ENCODE peak calls at places on chromosomes 7 and 10, in four cellular contexts. Q, G, S and Y are unnamed samples.
A peak's percentile ranks its signal among the peaks of the same experiment; 100 is the strongest.

GRCh38 chr7:8051998-8052397 is 83.4 kb downstream of the GLCCI1 start:
- DNase-seq in Q (peak; percentile 2), G (no peak), S (no peak), Y (no peak)

GRCh38 chr10:91924212-91925021 is 847 bp downstream of the BTAF1 start:
- DNase-seq in Q (peak; percentile 62), G (peak; percentile 12), S (no peak), Y (no peak)

GRCh38 chr7:80942261-80943041 is 23.6 kb upstream of the SEMA3C start:
- DNase-seq in Q (peak; percentile 21), G (peak; percentile 98), S (peak; percentile 81), Y (no peak)

GRCh38 chr10:123135415-123136141 is at the start of gene HMX3:
- DNase-seq in Q (peak; percentile 85), G (no peak), S (no peak), Y (no peak)

GRCh38 chr7:45184326-45185027 is 26.9 kb downstream of the RAMP3 start:
- DNase-seq in Q (no peak), G (no peak), S (no peak), Y (no peak)

GRCh38 chr7:84904561-84904960 is 282.3 kb downstream of the SEMA3D start:
- DNase-seq in Q (no peak), G (no peak), S (no peak), Y (no peak)

GRCh38 chr10:49281461-49281860 is 17.5 kb upstream of the C10orf71 start:
- DNase-seq in Q (peak; percentile 78), G (no peak), S (no peak), Y (no peak)

GRCh38 chr10:79049931-79050895 is 18.6 kb upstream of the ZMIZ1 start:
- DNase-seq in Q (no peak), G (peak; percentile 22), S (no peak), Y (no peak)

GRCh38 chr10:30553625-30554442 is 75.7 kb downstream of the LYZL2 start:
- DNase-seq in Q (peak; percentile 85), G (no peak), S (peak; percentile 21), Y (no peak)

GRCh38 chr10:85611746-85612377 is 754.7 kb downstream of the GRID1 start:
- DNase-seq in Q (no peak), G (no peak), S (no peak), Y (no peak)

GRCh38 chr10:30847642-30848041 is 184.0 kb downstream of the ZNF438 start:
- DNase-seq in Q (no peak), G (no peak), S (no peak), Y (no peak)

GRCh38 chr10:73915206-73915851 is 4.4 kb downstream of the PLAU start:
- DNase-seq in Q (no peak), G (no peak), S (no peak), Y (no peak)

GRCh38 chr7:34138483-34138882 is 233.1 kb downstream of the BMPER start:
- DNase-seq in Q (peak; percentile 27), G (no peak), S (no peak), Y (no peak)

GRCh38 chr10:26198119-26198518 is 18.5 kb upstream of the GAD2 start:
- DNase-seq in Q (no peak), G (no peak), S (no peak), Y (no peak)

GRCh38 chr7:2812119-2812487 is 32.0 kb downstream of the GNA12 start:
- DNase-seq in Q (no peak), G (peak; percentile 68), S (no peak), Y (no peak)

GRCh38 chr7:108002726-108003590 is at the start of gene LAMB1:
- DNase-seq in Q (peak; percentile 87), G (peak; percentile 72), S (peak; percentile 89), Y (no peak)

GRCh38 chr10:62613429-62613828 is 191.1 kb upstream of the ADO start:
- DNase-seq in Q (no peak), G (peak; percentile 65), S (no peak), Y (no peak)

GRCh38 chr7:92735707-92736106 is 100.7 kb downstream of the CDK6 start:
- DNase-seq in Q (no peak), G (peak; percentile 81), S (no peak), Y (no peak)

GRCh38 chr7:50265968-50266694 is 38.4 kb upstream of the IKZF1 start:
- DNase-seq in Q (no peak), G (no peak), S (no peak), Y (peak; percentile 77)

GRCh38 chr10:8992009-8992408 is 937.5 kb downstream of the GATA3 start:
- DNase-seq in Q (no peak), G (no peak), S (no peak), Y (no peak)

GRCh38 chr10:103394180-103394579 is 2.1 kb downstream of the ATP5MK start:
- DNase-seq in Q (no peak), G (peak; percentile 30), S (no peak), Y (no peak)

GRCh38 chr7:135980665-135981180 is 3.6 kb upstream of the MTPN start:
- DNase-seq in Q (no peak), G (peak; percentile 80), S (peak; percentile 58), Y (peak; percentile 77)

GRCh38 chr7:151506901-151507382 is 12.8 kb downstream of the RHEB start:
- DNase-seq in Q (no peak), G (no peak), S (no peak), Y (no peak)

GRCh38 chr10:121311812-121312443 is 286.3 kb downstream of the FGFR2 start:
- DNase-seq in Q (peak; percentile 36), G (no peak), S (no peak), Y (no peak)

GRCh38 chr7:132354527-132354926 is 221.7 kb downstream of the PLXNA4 start:
- DNase-seq in Q (no peak), G (no peak), S (no peak), Y (no peak)

GRCh38 chr7:97215556-97215955 is 98.1 kb downstream of the SDHAF3 start:
- DNase-seq in Q (peak; percentile 16), G (no peak), S (no peak), Y (no peak)

GRCh38 chr10:101145750-101146391 is 14.8 kb downstream of the TLX1 start:
- DNase-seq in Q (no peak), G (no peak), S (no peak), Y (no peak)

GRCh38 chr10:60086421-60086820 is 180.1 kb upstream of the CCDC6 start:
- DNase-seq in Q (no peak), G (no peak), S (no peak), Y (no peak)

GRCh38 chr10:23186178-23186577 is 5.9 kb upstream of the PTF1A start:
- DNase-seq in Q (no peak), G (no peak), S (no peak), Y (no peak)
- TF ChIP-seq EZH2 in Q (no peak), G (no peak), S (no peak), Y (no peak)

DNA sequence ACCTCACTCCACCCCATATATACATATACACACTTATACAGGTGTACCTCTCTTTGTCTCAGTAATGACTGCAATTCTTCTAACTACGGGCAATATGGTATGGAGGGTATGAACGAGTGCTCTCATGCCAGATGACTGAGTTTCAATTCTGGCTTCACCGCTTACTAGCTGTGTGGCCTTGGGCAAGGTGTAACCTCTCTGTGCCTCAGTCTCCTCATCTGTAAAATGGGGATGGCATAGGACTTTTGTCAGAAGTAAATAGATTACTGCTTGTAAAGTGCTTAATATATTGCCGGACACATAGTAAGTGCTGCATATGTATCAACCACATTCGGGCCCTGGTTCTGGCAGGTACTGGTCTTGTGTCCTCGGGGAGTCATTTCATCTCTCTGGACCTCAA is 60.1 kb upstream of the IFRD1 start:
- DNase-seq in Q (no peak), G (no peak), S (no peak), Y (no peak)
- TF ChIP-seq CTCF in Q (no peak), G (no peak), S (no peak), Y (no peak)

DNA sequence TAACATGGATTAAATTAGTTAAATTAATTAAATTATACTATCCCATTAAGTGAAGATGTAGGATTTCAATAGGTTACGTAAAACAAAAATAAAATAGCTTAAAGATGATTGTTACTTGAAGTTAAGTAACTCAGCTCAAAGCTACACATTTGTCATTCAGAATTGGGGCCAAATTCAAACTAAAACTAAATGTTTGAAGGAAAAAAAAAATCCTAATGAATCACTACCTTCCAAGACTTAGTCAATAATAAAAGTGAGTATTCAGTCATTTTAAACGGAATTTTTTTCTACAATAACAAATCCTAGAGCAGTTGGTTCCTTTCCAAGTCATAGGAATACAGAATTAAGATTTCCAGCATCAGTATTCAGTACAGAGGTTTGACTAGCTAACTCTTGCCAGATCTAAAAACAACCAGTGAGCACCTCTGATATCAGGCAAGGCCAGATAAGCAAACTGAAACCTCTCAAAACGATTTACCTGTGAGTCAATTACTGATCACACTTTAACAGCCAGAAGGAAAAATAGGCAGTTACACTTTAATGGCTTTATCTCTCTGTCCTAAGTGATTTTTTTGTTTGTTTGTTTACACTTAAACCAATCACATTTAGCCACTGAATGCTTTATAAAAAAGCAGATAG is 669.8 kb upstream of the ANKRD30A start:
- DNase-seq in Q (no peak), G (no peak), S (no peak), Y (no peak)
- TF ChIP-seq EZH2 in Q (no peak), G (no peak), S (no peak), Y (no peak)

DNA sequence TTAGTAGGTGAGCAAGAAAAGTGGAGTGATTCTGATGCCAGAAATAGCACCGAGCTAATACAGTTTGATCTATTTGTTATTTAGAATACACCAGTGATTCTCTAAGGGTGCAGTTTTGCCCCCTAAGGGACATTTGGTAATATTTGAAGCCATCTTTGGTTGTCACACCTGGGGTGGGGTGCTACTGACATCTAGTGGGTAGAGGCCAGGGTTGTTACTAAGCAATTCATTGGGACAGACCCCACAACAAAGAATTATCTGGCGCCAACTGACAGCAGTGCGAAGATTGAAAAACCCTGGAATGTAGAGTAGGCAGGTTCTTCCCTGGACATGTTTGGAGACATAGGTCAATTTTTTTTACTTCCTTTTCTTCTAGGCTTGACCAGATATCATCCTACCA is 14.6 kb downstream of the PALS2 start:
- DNase-seq in Q (peak; percentile 82), G (no peak), S (no peak), Y (peak; percentile 52)
- TF ChIP-seq CTCF in Q (peak; percentile 92), G (peak; percentile 15), S (peak; percentile 63), Y (peak; percentile 67)

GRCh38 chr7:57867884-57868701 is 418.1 kb downstream of the ZNF716 start:
- DNase-seq in Q (no peak), G (no peak), S (no peak), Y (no peak)
- TF ChIP-seq EZH2 in Q (no peak), G (no peak), S (no peak), Y (no peak)

GRCh38 chr10:70348228-70348850 is 34.1 kb downstream of the LRRC20 start:
- DNase-seq in Q (peak; percentile 77), G (no peak), S (peak; percentile 42), Y (peak; percentile 52)
- TF ChIP-seq CTCF in Q (peak; percentile 82), G (peak; percentile 55), S (peak; percentile 67), Y (peak; percentile 69)

DNA sequence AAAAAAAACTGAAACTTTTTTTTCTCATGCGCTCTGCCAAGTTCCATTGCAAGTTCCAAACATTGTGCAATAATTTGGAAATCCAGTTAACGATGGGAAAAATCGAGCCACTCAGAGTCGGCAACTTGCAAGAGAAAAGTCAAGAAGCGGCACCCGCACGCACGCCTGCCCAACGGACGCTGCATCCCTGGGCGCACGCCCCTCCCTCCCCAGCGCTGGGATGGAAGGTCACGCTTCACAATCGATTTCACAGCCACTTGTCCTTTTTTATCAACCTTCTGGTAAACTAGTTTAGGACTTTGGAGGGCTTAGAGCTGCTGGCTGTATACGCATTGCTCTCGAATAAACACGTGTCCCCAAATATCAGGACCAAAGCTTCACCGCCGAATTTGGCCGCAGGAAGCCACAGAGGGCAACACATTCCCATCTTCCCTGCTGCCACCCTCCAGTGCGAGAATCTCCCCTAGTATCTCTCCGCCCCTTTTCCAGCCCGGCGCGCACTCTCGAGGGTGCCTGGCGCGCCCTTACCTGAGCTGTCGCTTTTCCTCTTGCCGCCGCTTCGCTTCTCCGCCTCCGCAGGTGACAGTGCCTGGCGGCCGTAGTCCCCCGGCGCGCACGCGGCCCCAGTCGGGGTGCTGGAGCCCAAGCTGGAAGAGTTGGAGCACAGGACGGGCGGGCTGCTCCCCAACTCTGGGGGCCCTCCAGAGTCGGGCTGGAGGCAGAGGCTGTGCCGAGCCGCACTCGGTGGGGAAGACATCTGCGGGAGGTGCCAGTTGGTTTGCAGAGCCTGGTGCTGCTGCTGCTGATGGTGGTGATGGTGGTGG is 913 bp downstream of the MEOX2 start:
- DNase-seq in Q (peak; percentile 74), G (peak; percentile 7), S (no peak), Y (no peak)
- TF ChIP-seq EZH2 in Q (peak; percentile 43), G (peak; percentile 78), S (no peak), Y (no peak)